ENCODE peak calls at places on chromosomes 4 and X, in eight cellular contexts. J, E, Q, W, D, K, V and O are unnamed samples.

GRCh38 chr4:84379881-84380618 is 119.0 kb downstream of the NKX6-1 start:
- DNase-seq in J (no peak), E (no peak), Q (no peak), W (peak), D (no peak), K (no peak), V (no peak), O (peak)

GRCh38 chr4:26343041-26343403 is 22.2 kb downstream of the RBPJ start:
- DNase-seq in J (no peak), E (no peak), Q (no peak), W (no peak), D (no peak), K (no peak), V (no peak), O (no peak)

GRCh38 chr4:18859468-18859867 is 837.9 kb upstream of the LCORL start:
- DNase-seq in J (no peak), E (no peak), Q (no peak), W (no peak), D (no peak), K (no peak), V (no peak), O (no peak)

GRCh38 chr4:127856485-127857447 is 23.9 kb upstream of the PLK4 start:
- DNase-seq in J (no peak), E (no peak), Q (no peak), W (peak), D (no peak), K (no peak), V (no peak), O (peak)

GRCh38 chr4:168357941-168358340 is 39.4 kb upstream of the DDX60 start:
- DNase-seq in J (no peak), E (no peak), Q (no peak), W (no peak), D (no peak), K (no peak), V (no peak), O (no peak)

GRCh38 chrX:96004386-96004785 is 680.3 kb upstream of the DIAPH2 start:
- DNase-seq in J (no peak), E (no peak), Q (no peak), W (peak), D (no peak), K (no peak), V (no peak), O (no peak)

GRCh38 chrX:108303682-108304081 is 134.5 kb downstream of the COL4A6 start:
- DNase-seq in J (no peak), E (no peak), Q (no peak), W (no peak), D (no peak), K (no peak), V (no peak), O (no peak)

GRCh38 chrX:53269536-53270107 is 11.8 kb downstream of the IQSEC2 start:
- DNase-seq in J (no peak), E (no peak), Q (no peak), W (no peak), D (no peak), K (no peak), V (no peak), O (no peak)

GRCh38 chrX:133884430-133885394 is 100.7 kb downstream of the GPC3 start:
- DNase-seq in J (no peak), E (no peak), Q (no peak), W (no peak), D (no peak), K (no peak), V (no peak), O (no peak)

GRCh38 chr4:71074452-71075299 is 81.2 kb downstream of the DCK start:
- DNase-seq in J (no peak), E (no peak), Q (no peak), W (no peak), D (no peak), K (no peak), V (no peak), O (peak)

GRCh38 chr4:101199507-101200285 is 147.6 kb downstream of the PPP3CA start:
- DNase-seq in J (no peak), E (no peak), Q (no peak), W (peak), D (peak), K (no peak), V (no peak), O (no peak)

GRCh38 chr4:42995343-42995944 is 102.9 kb downstream of the GRXCR1 start:
- DNase-seq in J (peak), E (no peak), Q (no peak), W (peak), D (peak), K (no peak), V (no peak), O (peak)

GRCh38 chrX:14798805-14799397 is 74.0 kb downstream of the FANCB start:
- DNase-seq in J (no peak), E (no peak), Q (no peak), W (no peak), D (no peak), K (no peak), V (no peak), O (no peak)

GRCh38 chrX:20382518-20383291 is 116.0 kb upstream of the RPS6KA3 start:
- DNase-seq in J (peak), E (no peak), Q (no peak), W (no peak), D (no peak), K (no peak), V (no peak), O (no peak)

GRCh38 chr4:173477016-173477415 is 53.0 kb downstream of the HAND2 start:
- DNase-seq in J (no peak), E (no peak), Q (no peak), W (no peak), D (no peak), K (no peak), V (no peak), O (no peak)

GRCh38 chr4:124177647-124178425 is 534.7 kb downstream of the ANKRD50 start:
- DNase-seq in J (no peak), E (no peak), Q (no peak), W (peak), D (no peak), K (no peak), V (no peak), O (no peak)

GRCh38 chr4:2696423-2696822 is 59.7 kb downstream of the TNIP2 start:
- DNase-seq in J (no peak), E (no peak), Q (no peak), W (no peak), D (no peak), K (no peak), V (no peak), O (no peak)

GRCh38 chr4:173494013-173494970 is 35.7 kb downstream of the HAND2 start:
- DNase-seq in J (peak), E (peak), Q (peak), W (peak), D (peak), K (peak), V (peak), O (no peak)

GRCh38 chr4:172596206-172596605 is 572.4 kb upstream of the GALNT7 start:
- DNase-seq in J (no peak), E (no peak), Q (no peak), W (no peak), D (no peak), K (no peak), V (no peak), O (no peak)

GRCh38 chr4:57911203-57911602 is 801.0 kb upstream of the IGFBP7 start:
- DNase-seq in J (no peak), E (no peak), Q (no peak), W (no peak), D (no peak), K (no peak), V (no peak), O (no peak)

GRCh38 chrX:122113376-122113775 is 1066.0 kb downstream of the GLUD2 start:
- DNase-seq in J (no peak), E (no peak), Q (no peak), W (no peak), D (no peak), K (no peak), V (no peak), O (no peak)

GRCh38 chr4:153138736-153139135 is 65.5 kb upstream of the TRIM2 start:
- DNase-seq in J (no peak), E (no peak), Q (no peak), W (no peak), D (no peak), K (no peak), V (no peak), O (no peak)

GRCh38 chrX:50638123-50638522 is 167.5 kb upstream of the DGKK start:
- DNase-seq in J (no peak), E (no peak), Q (no peak), W (no peak), D (no peak), K (no peak), V (no peak), O (no peak)